ENCODE peak calls at places on chromosomes 1 and 21, in seven cellular contexts. Y is heart right ventricle, G is MM.1S, W is ovary, I is aorta, H is pancreas, V is heart left ventricle. N is an unnamed sample.

GRCh38 chr1:206030714-206031113 is 7.0 kb upstream of the CTSE start:
- DNase-seq in Y (peak), G (peak), W (peak), I (peak), H (peak), V (no peak), N (peak)

GRCh38 chr1:184954232-184954995 is 19.9 kb downstream of the NIBAN1 start:
- DNase-seq in Y (no peak), G (no peak), W (no peak), I (no peak), H (no peak), V (no peak), N (no peak)

GRCh38 chr1:146034976-146035469 is 13.5 kb upstream of the HJV start:
- DNase-seq in Y (no peak), G (peak), W (no peak), I (no peak), H (no peak), V (no peak), N (no peak)

GRCh38 chr1:195939844-195940243 is 668.4 kb downstream of the KCNT2 start:
- DNase-seq in Y (no peak), G (no peak), W (no peak), I (no peak), H (no peak), V (no peak), N (no peak)

GRCh38 chr1:78426398-78426797 is 64.4 kb upstream of the PTGFR start:
- DNase-seq in Y (no peak), G (no peak), W (no peak), I (no peak), H (no peak), V (no peak), N (no peak)

GRCh38 chr1:41382531-41383090 is 21.4 kb downstream of the FOXO6 start:
- DNase-seq in Y (peak), G (no peak), W (peak), I (peak), H (no peak), V (peak), N (no peak)

GRCh38 chr1:18284750-18285532 is 177.3 kb downstream of the IGSF21 start:
- DNase-seq in Y (no peak), G (no peak), W (no peak), I (no peak), H (no peak), V (no peak), N (no peak)

GRCh38 chr1:25795955-25796806 is 3.8 kb upstream of the SELENON start:
- DNase-seq in Y (no peak), G (no peak), W (no peak), I (no peak), H (peak), V (no peak), N (peak)

GRCh38 chr21:34912022-34912933 is 136.8 kb downstream of the RUNX1 start:
- DNase-seq in Y (no peak), G (no peak), W (no peak), I (no peak), H (no peak), V (no peak), N (no peak)

GRCh38 chr1:6239950-6240768 is 3.8 kb upstream of the HES3 start:
- DNase-seq in Y (no peak), G (no peak), W (no peak), I (no peak), H (no peak), V (no peak), N (no peak)

GRCh38 chr1:22884806-22885559 is 87.7 kb downstream of the LACTBL1 start:
- DNase-seq in Y (no peak), G (peak), W (no peak), I (no peak), H (no peak), V (no peak), N (no peak)

GRCh38 chr1:1359316-1359667 is 937 bp upstream of the MXRA8 start:
- DNase-seq in Y (peak), G (no peak), W (peak), I (peak), H (no peak), V (no peak), N (no peak)

GRCh38 chr1:55632058-55632457 is 416.9 kb upstream of the USP24 start:
- DNase-seq in Y (no peak), G (no peak), W (no peak), I (no peak), H (no peak), V (no peak), N (no peak)

GRCh38 chr1:100767176-100767876 is 47.8 kb downstream of the VCAM1 start:
- DNase-seq in Y (no peak), G (no peak), W (no peak), I (no peak), H (no peak), V (no peak), N (no peak)

GRCh38 chr1:233240839-233241682 is 54.5 kb downstream of the PCNX2 start:
- DNase-seq in Y (peak), G (no peak), W (peak), I (peak), H (peak), V (peak), N (peak)

GRCh38 chr1:243926299-243926698 is 76.3 kb upstream of the AKT3 start:
- DNase-seq in Y (no peak), G (no peak), W (no peak), I (no peak), H (no peak), V (no peak), N (no peak)

GRCh38 chr1:226443033-226443432 is 35.1 kb upstream of the PARP1 start:
- DNase-seq in Y (no peak), G (peak), W (no peak), I (no peak), H (no peak), V (no peak), N (no peak)

GRCh38 chr1:24720152-24720551 is 25.1 kb upstream of the CLIC4 start:
- DNase-seq in Y (peak), G (no peak), W (peak), I (peak), H (peak), V (peak), N (peak)

GRCh38 chr1:242524571-242525359 is at the start of gene PLD5:
- DNase-seq in Y (no peak), G (peak), W (no peak), I (peak), H (no peak), V (peak), N (no peak)

GRCh38 chr1:41500378-41500777 is 15.9 kb upstream of the EDN2 start:
- DNase-seq in Y (peak), G (no peak), W (no peak), I (peak), H (peak), V (peak), N (peak)

GRCh38 chr1:56340977-56341376 is 238.4 kb downstream of the PLPP3 start:
- DNase-seq in Y (no peak), G (no peak), W (no peak), I (no peak), H (no peak), V (no peak), N (no peak)

GRCh38 chr1:1066403-1067283 is 7.5 kb downstream of the RNF223 start:
- DNase-seq in Y (no peak), G (no peak), W (no peak), I (no peak), H (no peak), V (no peak), N (no peak)

GRCh38 chr21:27536319-27536718 is 569.4 kb upstream of the ADAMTS5 start:
- DNase-seq in Y (no peak), G (no peak), W (no peak), I (no peak), H (no peak), V (no peak), N (no peak)

GRCh38 chr1:226444901-226445300 is 37.0 kb upstream of the PARP1 start:
- DNase-seq in Y (no peak), G (peak), W (no peak), I (no peak), H (no peak), V (no peak), N (no peak)

GRCh38 chr1:223811634-223812101 is 34.1 kb downstream of the TP53BP2 start:
- DNase-seq in Y (no peak), G (peak), W (no peak), I (no peak), H (no peak), V (no peak), N (no peak)

GRCh38 chr1:32925360-32926142 is 24.4 kb upstream of the TMEM54 start:
- DNase-seq in Y (no peak), G (no peak), W (no peak), I (no peak), H (no peak), V (no peak), N (no peak)

GRCh38 chr1:10596780-10597179 is 122.0 kb downstream of the PEX14 start:
- DNase-seq in Y (no peak), G (no peak), W (no peak), I (no peak), H (no peak), V (no peak), N (no peak)

GRCh38 chr1:10598088-10598712 is 123.5 kb downstream of the PEX14 start:
- DNase-seq in Y (no peak), G (no peak), W (no peak), I (no peak), H (no peak), V (no peak), N (no peak)

GRCh38 chr1:10601342-10602060 is 126.8 kb downstream of the PEX14 start:
- DNase-seq in Y (no peak), G (no peak), W (no peak), I (no peak), H (no peak), V (no peak), N (no peak)

GRCh38 chr1:10597492-10597891 is 122.7 kb downstream of the PEX14 start:
- DNase-seq in Y (no peak), G (no peak), W (no peak), I (no peak), H (no peak), V (no peak), N (no peak)

GRCh38 chr1:10599194-10599861 is 124.6 kb downstream of the PEX14 start:
- DNase-seq in Y (no peak), G (no peak), W (no peak), I (no peak), H (no peak), V (no peak), N (no peak)
- H3K27ac ChIP-seq in Y (no peak), G (no peak), W (no peak), I (no peak), H (peak), V (no peak), N (no peak)

GRCh38 chr1:66302184-66302742 is 231.7 kb upstream of the SGIP1 start:
- DNase-seq in Y (no peak), G (no peak), W (no peak), I (no peak), H (no peak), V (no peak), N (no peak)

GRCh38 chr1:66298427-66298826 is 235.5 kb upstream of the SGIP1 start:
- DNase-seq in Y (no peak), G (no peak), W (no peak), I (no peak), H (no peak), V (no peak), N (no peak)

GRCh38 chr1:66302810-66303209 is 231.1 kb upstream of the SGIP1 start:
- DNase-seq in Y (no peak), G (no peak), W (no peak), I (no peak), H (no peak), V (no peak), N (no peak)

GRCh38 chr1:66300280-66300973 is 233.5 kb upstream of the SGIP1 start:
- DNase-seq in Y (no peak), G (no peak), W (no peak), I (no peak), H (no peak), V (no peak), N (peak)

GRCh38 chr1:66300986-66301451 is 232.9 kb upstream of the SGIP1 start:
- DNase-seq in Y (no peak), G (peak), W (no peak), I (no peak), H (no peak), V (no peak), N (no peak)
- H3K4me3 ChIP-seq in Y (no peak), G (peak), W (no peak), I (no peak), H (no peak), V (peak), N (peak)

GRCh38 chr1:62386351-62387121 is 50.3 kb upstream of the USP1 start:
- DNase-seq in Y (no peak), G (no peak), W (no peak), I (no peak), H (no peak), V (no peak), N (no peak)
- H3K27ac ChIP-seq in Y (no peak), G (no peak), W (no peak), I (no peak), H (peak), V (no peak), N (no peak)

GRCh38 chr1:8889103-8889846 is 10.8 kb upstream of the ENO1 start:
- DNase-seq in Y (no peak), G (no peak), W (no peak), I (no peak), H (no peak), V (no peak), N (no peak)
- H3K4me3 ChIP-seq in Y (no peak), G (no peak), W (no peak), I (no peak), H (no peak), V (no peak), N (no peak)

N was measured in gastrocnemius medialis.